ENCODE peak calls at places on chromosomes 4 and X, in ten cellular contexts. B is HepG2, M is ovary, Z is sigmoid colon, O is A549, P is body of pancreas, E is right lobe of liver, D is prostate gland, N is IMR-90, Q is HCT116. K is an unnamed sample. For H3K4me1 and H3K9me3, the result is how much of the 10 kb centered on the place peaks cover.

GRCh38 chrX:16316336-16316735 is 149.1 kb downstream of the MAGEB17 start:
- DNase-seq in B (no peak), M (no peak), Z (no peak), O (no peak), P (no peak), E (no peak), D (no peak), N (no peak), Q (no peak), K (no peak)

GRCh38 chrX:72714471-72714916 is 388 bp upstream of the PHKA1 start:
- DNase-seq in B (peak), M (peak), Z (peak), O (peak), P (peak), E (peak), D (peak), N (peak), Q (peak), K (no peak)

GRCh38 chrX:43386872-43387271 is 269.2 kb upstream of the MAOA start:
- DNase-seq in B (no peak), M (no peak), Z (no peak), O (no peak), P (no peak), E (no peak), D (no peak), N (no peak), Q (no peak), K (no peak)

GRCh38 chr4:159480826-159481225 is 377.9 kb downstream of the RAPGEF2 start:
- DNase-seq in B (no peak), M (no peak), Z (no peak), O (no peak), P (no peak), E (no peak), D (no peak), N (no peak), Q (no peak), K (no peak)

GRCh38 chr4:141102367-141102766 is 30.9 kb downstream of the RNF150 start:
- DNase-seq in B (no peak), M (no peak), Z (no peak), O (peak), P (no peak), E (no peak), D (no peak), N (peak), Q (no peak), K (no peak)

GRCh38 chr4:144714166-144714565 is 68.2 kb downstream of the HHIP start:
- DNase-seq in B (no peak), M (no peak), Z (no peak), O (no peak), P (no peak), E (no peak), D (no peak), N (peak), Q (no peak), K (no peak)

GRCh38 chr4:128854433-128854832 is 44.9 kb downstream of the JADE1 start:
- DNase-seq in B (no peak), M (no peak), Z (no peak), O (no peak), P (no peak), E (no peak), D (no peak), N (peak), Q (no peak), K (no peak)

GRCh38 chr4:108709722-108710121 is 53.1 kb downstream of the ETNPPL start:
- DNase-seq in B (no peak), M (no peak), Z (no peak), O (no peak), P (no peak), E (no peak), D (no peak), N (no peak), Q (no peak), K (no peak)

GRCh38 chrX:76420237-76420636 is 7.3 kb upstream of the MAGEE1 start:
- DNase-seq in B (no peak), M (no peak), Z (no peak), O (no peak), P (no peak), E (no peak), D (no peak), N (no peak), Q (no peak), K (no peak)
- TF ChIP-seq POLR2A in B (no peak), M (no peak), Z (no peak), O (no peak), P (no peak), E (no peak), D (no peak), N (no peak), Q (no peak), K (no peak)

DNA sequence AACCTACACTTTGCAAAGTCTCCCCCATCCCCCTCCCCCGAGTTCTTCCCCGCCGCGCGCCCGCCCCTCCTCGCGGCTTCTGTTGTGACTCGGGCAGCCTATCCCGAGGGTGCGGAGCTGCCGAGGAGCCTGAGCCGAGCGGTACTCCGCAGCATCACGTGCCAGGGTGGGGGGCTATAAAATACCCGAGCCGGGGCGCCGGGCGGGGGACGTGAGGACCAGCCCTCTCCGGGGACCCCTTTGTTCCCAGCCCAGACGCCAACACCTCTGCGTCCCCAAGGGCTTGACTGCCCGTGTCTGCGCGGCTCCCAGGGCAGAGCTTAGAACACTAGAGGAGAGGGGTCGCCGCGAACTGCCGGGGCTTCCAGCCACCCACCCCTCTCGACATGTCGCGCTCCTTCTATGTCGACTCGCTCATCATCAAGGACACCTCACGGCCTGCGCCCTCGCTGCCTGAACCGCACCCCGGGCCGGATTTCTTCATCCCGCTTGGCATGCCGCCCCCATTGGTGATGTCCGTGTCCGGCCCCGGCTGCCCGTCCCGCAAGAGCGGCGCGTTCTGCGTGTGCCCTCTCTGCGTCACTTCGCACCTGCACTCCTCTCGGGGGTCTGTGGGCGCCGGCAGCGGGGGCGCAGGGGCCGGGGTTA is at the start of gene GSX2:
- DNase-seq in B (no peak), M (peak), Z (no peak), O (no peak), P (no peak), E (peak), D (no peak), N (no peak), Q (no peak), K (no peak)
- H3K4me1 ChIP-seq in B (under half), M (under half), Z (under half), O (under half), P (under half), E (under half), D (under half), N (under half), Q (under half), K (under half)

DNA sequence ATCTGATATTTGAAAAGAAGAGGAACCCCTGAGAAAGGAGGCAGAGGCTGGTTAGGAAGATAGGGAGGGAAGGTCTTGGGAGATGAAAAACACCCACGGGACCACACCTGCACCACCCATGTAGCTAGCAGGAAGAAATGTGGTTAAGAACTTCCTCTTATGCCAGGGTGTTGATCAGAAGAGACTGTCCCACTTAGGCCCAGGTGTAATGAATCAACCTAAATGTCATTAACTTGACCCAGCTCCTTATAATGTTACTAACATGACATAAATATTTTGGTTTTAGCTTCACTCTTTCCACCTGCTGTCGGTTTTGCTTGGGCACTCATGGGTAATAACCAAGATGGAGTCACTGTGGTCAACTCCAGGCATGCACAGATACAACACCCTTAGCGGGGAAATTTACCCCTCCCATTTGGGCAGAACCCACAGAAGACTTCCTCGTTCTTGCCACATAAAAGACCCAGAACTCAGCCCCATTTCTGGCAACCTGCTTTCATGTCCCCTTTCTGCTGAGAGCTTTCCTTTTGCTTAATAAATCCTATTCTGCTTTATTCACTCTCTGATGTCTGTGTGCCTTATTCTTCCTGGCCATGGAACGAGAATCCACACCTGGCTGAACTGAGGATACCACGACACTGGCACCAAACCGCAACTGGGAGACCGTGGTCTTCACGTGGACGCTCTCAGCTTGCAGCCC is 46.8 kb downstream of the ZNF141 start:
- DNase-seq in B (no peak), M (no peak), Z (no peak), O (no peak), P (no peak), E (no peak), D (no peak), N (no peak), Q (no peak), K (no peak)
- H3K9me3 ChIP-seq in B (half or more), M (under half), Z (half or more), O (under half), P (under half), E (under half), D (under half), N (half or more), Q (under half), K (half or more)

GRCh38 chr4:26319467-26320158 is 1.2 kb upstream of the RBPJ start:
- DNase-seq in B (peak), M (peak), Z (peak), O (peak), P (peak), E (peak), D (peak), N (peak), Q (peak), K (peak)
- TF ChIP-seq POLR2A in B (peak), M (peak), Z (no peak), O (no peak), P (no peak), E (peak), D (peak), N (peak), Q (no peak), K (no peak)